ENCODE peak calls at places on chromosome 6, in six cellular contexts. One of them, this sample, is unnamed.
A peak's percentile ranks its signal among the peaks of the same experiment; 100 is the strongest.

GRCh38 chr6:25670793-25671513 is 18.9 kb downstream of the SCGN start:
- DNase-seq in HEK293T: no peak
- DNase-seq in EH: no peak
- DNase-seq in NCI-H460: no peak
- DNase-seq in nucleus accumbens: no peak
- DNase-seq in naive thymus-derived CD4-positive, alpha-beta T cell: no peak
- DNase-seq in this sample: no peak

GRCh38 chr6:72031471-72031870 is 145.1 kb downstream of the RIMS1 start:
- DNase-seq in HEK293T: no peak
- DNase-seq in EH: peak; percentile 30
- DNase-seq in NCI-H460: no peak
- DNase-seq in nucleus accumbens: no peak
- DNase-seq in naive thymus-derived CD4-positive, alpha-beta T cell: no peak
- DNase-seq in this sample: peak; percentile 16

GRCh38 chr6:41967312-41968287 is 26.0 kb upstream of the CCND3 start:
- DNase-seq in HEK293T: no peak
- DNase-seq in EH: peak; percentile 54
- DNase-seq in NCI-H460: no peak
- DNase-seq in nucleus accumbens: no peak
- DNase-seq in naive thymus-derived CD4-positive, alpha-beta T cell: no peak
- DNase-seq in this sample: peak; percentile 34

GRCh38 chr6:158064725-158065251 is 83.1 kb downstream of the SYNJ2 start:
- DNase-seq in HEK293T: no peak
- DNase-seq in EH: no peak
- DNase-seq in NCI-H460: no peak
- DNase-seq in nucleus accumbens: no peak
- DNase-seq in naive thymus-derived CD4-positive, alpha-beta T cell: no peak
- DNase-seq in this sample: no peak

GRCh38 chr6:18214003-18214402 is 50.3 kb downstream of the DEK start:
- DNase-seq in HEK293T: no peak
- DNase-seq in EH: no peak
- DNase-seq in NCI-H460: no peak
- DNase-seq in nucleus accumbens: no peak
- DNase-seq in naive thymus-derived CD4-positive, alpha-beta T cell: no peak
- DNase-seq in this sample: no peak

GRCh38 chr6:1379026-1379809 is 10.2 kb upstream of the FOXF2 start:
- DNase-seq in HEK293T: no peak
- DNase-seq in EH: no peak
- DNase-seq in NCI-H460: no peak
- DNase-seq in nucleus accumbens: no peak
- DNase-seq in naive thymus-derived CD4-positive, alpha-beta T cell: no peak
- DNase-seq in this sample: no peak

GRCh38 chr6:33856655-33857054 is 52.9 kb upstream of the MLN start:
- DNase-seq in HEK293T: no peak
- DNase-seq in EH: no peak
- DNase-seq in NCI-H460: no peak
- DNase-seq in nucleus accumbens: no peak
- DNase-seq in naive thymus-derived CD4-positive, alpha-beta T cell: peak; percentile 48
- DNase-seq in this sample: no peak

GRCh38 chr6:81241126-81241525 is 511.4 kb downstream of the TENT5A start:
- DNase-seq in HEK293T: no peak
- DNase-seq in EH: peak; percentile 88
- DNase-seq in NCI-H460: no peak
- DNase-seq in nucleus accumbens: no peak
- DNase-seq in naive thymus-derived CD4-positive, alpha-beta T cell: no peak
- DNase-seq in this sample: no peak